ENCODE peak calls at places on chromosome 17, in six cellular contexts. One of them, this sample, is unnamed.

GRCh38 chr17:2718150-2718938 is 6.8 kb upstream of the CLUH start:
- DNase-seq in fibroblast of pulmonary artery: no peak
- DNase-seq in Calu3: no peak
- DNase-seq in lung: no peak
- DNase-seq in BE2C: no peak
- DNase-seq in body of pancreas: no peak
- DNase-seq in this sample: no peak

GRCh38 chr17:62665599-62665998 is 38.1 kb downstream of the MRC2 start:
- DNase-seq in Calu3: no peak
- DNase-seq in body of pancreas: no peak
- DNase-seq in fibroblast of pulmonary artery: no peak
- DNase-seq in lung: no peak
- DNase-seq in BE2C: no peak
- DNase-seq in this sample: no peak

GRCh38 chr17:4007346-4008081 is 43.3 kb upstream of the ATP2A3 start:
- DNase-seq in body of pancreas: no peak
- DNase-seq in BE2C: no peak
- DNase-seq in Calu3: no peak
- DNase-seq in lung: no peak
- DNase-seq in fibroblast of pulmonary artery: no peak
- DNase-seq in this sample: no peak

GRCh38 chr17:73357981-73358380 is 46.2 kb upstream of the CDC42EP4 start:
- DNase-seq in Calu3: no peak
- DNase-seq in fibroblast of pulmonary artery: no peak
- DNase-seq in lung: no peak
- DNase-seq in BE2C: no peak
- DNase-seq in body of pancreas: no peak
- DNase-seq in this sample: no peak

GRCh38 chr17:83062011-83062817 is 17.2 kb upstream of the METRNL start:
- DNase-seq in body of pancreas: no peak
- DNase-seq in Calu3: no peak
- DNase-seq in fibroblast of pulmonary artery: no peak
- DNase-seq in lung: no peak
- DNase-seq in BE2C: peak; percentile 3
- DNase-seq in this sample: no peak

GRCh38 chr17:77332981-77333685 is 192.4 kb downstream of the SEC14L1 start:
- DNase-seq in fibroblast of pulmonary artery: peak; percentile 68
- DNase-seq in BE2C: no peak
- DNase-seq in body of pancreas: no peak
- DNase-seq in Calu3: no peak
- DNase-seq in lung: peak; percentile 25
- DNase-seq in this sample: peak; percentile 9

GRCh38 chr17:48545022-48545376 is at the start of gene HOXB2:
- DNase-seq in body of pancreas: no peak
- DNase-seq in lung: no peak
- DNase-seq in BE2C: no peak
- DNase-seq in Calu3: no peak
- DNase-seq in fibroblast of pulmonary artery: peak; percentile 66
- DNase-seq in this sample: no peak

GRCh38 chr17:17109896-17110295 is 67.6 kb downstream of the MPRIP start:
- DNase-seq in Calu3: peak; percentile 40
- DNase-seq in lung: peak; percentile 75
- DNase-seq in fibroblast of pulmonary artery: no peak
- DNase-seq in BE2C: no peak
- DNase-seq in body of pancreas: no peak
- DNase-seq in this sample: no peak

GRCh38 chr17:79793924-79794304 is 3.0 kb downstream of the CBX8 start:
- DNase-seq in Calu3: no peak
- DNase-seq in lung: no peak
- DNase-seq in BE2C: peak; percentile 71
- DNase-seq in body of pancreas: no peak
- DNase-seq in fibroblast of pulmonary artery: peak; percentile 40
- DNase-seq in this sample: no peak

GRCh38 chr17:2025622-2026309 is 632 bp upstream of the RTN4RL1 start:
- DNase-seq in BE2C: peak; percentile 76
- DNase-seq in lung: peak; percentile 71
- DNase-seq in Calu3: peak; percentile 74
- DNase-seq in fibroblast of pulmonary artery: peak; percentile 70
- DNase-seq in body of pancreas: peak; percentile 85
- DNase-seq in this sample: peak; percentile 70

GRCh38 chr17:32783602-32784001 is 93.3 kb downstream of the MYO1D start:
- DNase-seq in lung: no peak
- DNase-seq in body of pancreas: no peak
- DNase-seq in Calu3: no peak
- DNase-seq in fibroblast of pulmonary artery: peak; percentile 75
- DNase-seq in BE2C: no peak
- DNase-seq in this sample: peak; percentile 63

GRCh38 chr17:17900615-17901520 is 64.1 kb upstream of the SREBF1 start:
- DNase-seq in BE2C: peak; percentile 60
- DNase-seq in body of pancreas: peak; percentile 74
- DNase-seq in Calu3: peak; percentile 38
- DNase-seq in fibroblast of pulmonary artery: peak; percentile 97
- DNase-seq in lung: peak; percentile 89
- DNase-seq in this sample: no peak

GRCh38 chr17:44293509-44294226 is 14.7 kb upstream of the RUNDC3A start:
- DNase-seq in body of pancreas: no peak
- DNase-seq in lung: no peak
- DNase-seq in Calu3: no peak
- DNase-seq in BE2C: no peak
- DNase-seq in fibroblast of pulmonary artery: no peak
- DNase-seq in this sample: peak; percentile 38

GRCh38 chr17:34561328-34561727 is 18.1 kb upstream of the TMEM132E start:
- DNase-seq in fibroblast of pulmonary artery: no peak
- DNase-seq in BE2C: no peak
- DNase-seq in body of pancreas: no peak
- DNase-seq in lung: no peak
- DNase-seq in Calu3: no peak
- DNase-seq in this sample: no peak

GRCh38 chr17:58533616-58534188 is 19.3 kb upstream of the MTMR4 start:
- DNase-seq in fibroblast of pulmonary artery: no peak
- DNase-seq in BE2C: no peak
- DNase-seq in body of pancreas: no peak
- DNase-seq in Calu3: no peak
- DNase-seq in lung: no peak
- DNase-seq in this sample: no peak

GRCh38 chr17:33012522-33013033 is 20.9 kb downstream of the SPACA3 start:
- DNase-seq in fibroblast of pulmonary artery: peak; percentile 87
- DNase-seq in BE2C: no peak
- DNase-seq in lung: no peak
- DNase-seq in body of pancreas: no peak
- DNase-seq in Calu3: peak; percentile 55
- DNase-seq in this sample: no peak

GRCh38 chr17:32549559-32549958 is 62.8 kb downstream of the CDK5R1 start:
- DNase-seq in BE2C: no peak
- DNase-seq in fibroblast of pulmonary artery: no peak
- DNase-seq in body of pancreas: no peak
- DNase-seq in Calu3: no peak
- DNase-seq in lung: no peak
- DNase-seq in this sample: no peak

GRCh38 chr17:65684631-65685030 is 123.2 kb upstream of the AXIN2 start:
- DNase-seq in Calu3: no peak
- DNase-seq in lung: no peak
- DNase-seq in BE2C: no peak
- DNase-seq in body of pancreas: no peak
- DNase-seq in fibroblast of pulmonary artery: peak; percentile 49
- DNase-seq in this sample: no peak

GRCh38 chr17:36034127-36034526 is 16.4 kb upstream of the CCL23 start:
- DNase-seq in body of pancreas: no peak
- DNase-seq in fibroblast of pulmonary artery: no peak
- DNase-seq in BE2C: no peak
- DNase-seq in lung: no peak
- DNase-seq in Calu3: no peak
- DNase-seq in this sample: no peak

GRCh38 chr17:17032131-17032692 is 10.0 kb upstream of the MPRIP start:
- DNase-seq in body of pancreas: peak; percentile 83
- DNase-seq in lung: no peak
- DNase-seq in fibroblast of pulmonary artery: peak; percentile 70
- DNase-seq in Calu3: peak; percentile 73
- DNase-seq in BE2C: peak; percentile 52
- DNase-seq in this sample: no peak

GRCh38 chr17:1241904-1242303 is 28.3 kb upstream of the BHLHA9 start:
- DNase-seq in body of pancreas: peak; percentile 53
- DNase-seq in lung: no peak
- DNase-seq in BE2C: peak; percentile 11
- DNase-seq in Calu3: no peak
- DNase-seq in fibroblast of pulmonary artery: peak; percentile 40
- DNase-seq in this sample: no peak

GRCh38 chr17:35244345-35245195 is 1.7 kb downstream of the SLFN5 start:
- DNase-seq in Calu3: peak; percentile 82
- DNase-seq in BE2C: no peak
- DNase-seq in body of pancreas: peak; percentile 50
- DNase-seq in fibroblast of pulmonary artery: peak; percentile 82
- DNase-seq in lung: peak; percentile 79
- DNase-seq in this sample: peak; percentile 42

GRCh38 chr17:28001149-28001548 is 41.3 kb upstream of the NLK start:
- DNase-seq in BE2C: no peak
- DNase-seq in Calu3: no peak
- DNase-seq in lung: no peak
- DNase-seq in body of pancreas: no peak
- DNase-seq in fibroblast of pulmonary artery: no peak
- DNase-seq in this sample: no peak

GRCh38 chr17:20226814-20227482 is 217.8 kb downstream of the SPECC1 start:
- DNase-seq in lung: peak; percentile 70
- DNase-seq in Calu3: peak; percentile 66
- DNase-seq in BE2C: peak; percentile 56
- DNase-seq in body of pancreas: peak; percentile 86
- DNase-seq in fibroblast of pulmonary artery: peak; percentile 78
- DNase-seq in this sample: peak; percentile 70

GRCh38 chr17:7441202-7441705 is 1.9 kb downstream of the FGF11 start:
- DNase-seq in fibroblast of pulmonary artery: no peak
- DNase-seq in BE2C: no peak
- DNase-seq in lung: no peak
- DNase-seq in body of pancreas: no peak
- DNase-seq in Calu3: no peak
- DNase-seq in this sample: no peak

GRCh38 chr17:68987966-68988365 is 32.8 kb upstream of the ABCA8 start:
- DNase-seq in BE2C: no peak
- DNase-seq in body of pancreas: no peak
- DNase-seq in Calu3: no peak
- DNase-seq in fibroblast of pulmonary artery: no peak
- DNase-seq in lung: no peak
- DNase-seq in this sample: no peak

GRCh38 chr17:42577140-42577531 is 393 bp downstream of the PSMC3IP start:
- DNase-seq in fibroblast of pulmonary artery: no peak
- DNase-seq in body of pancreas: no peak
- DNase-seq in BE2C: no peak
- DNase-seq in Calu3: no peak
- DNase-seq in lung: no peak
- DNase-seq in this sample: no peak

GRCh38 chr17:42579794-42580551 is 2.4 kb upstream of the PSMC3IP start:
- DNase-seq in Calu3: no peak
- DNase-seq in BE2C: no peak
- DNase-seq in body of pancreas: no peak
- DNase-seq in fibroblast of pulmonary artery: no peak
- DNase-seq in lung: no peak
- DNase-seq in this sample: no peak

GRCh38 chr17:42574463-42574862 is 3.1 kb downstream of the PSMC3IP start:
- DNase-seq in fibroblast of pulmonary artery: no peak
- DNase-seq in body of pancreas: no peak
- DNase-seq in BE2C: no peak
- DNase-seq in lung: no peak
- DNase-seq in Calu3: no peak
- DNase-seq in this sample: no peak

GRCh38 chr17:42578282-42578869 is 847 bp upstream of the PSMC3IP start:
- DNase-seq in Calu3: peak; percentile 92
- DNase-seq in lung: peak; percentile 75
- DNase-seq in fibroblast of pulmonary artery: peak; percentile 78
- DNase-seq in body of pancreas: peak; percentile 87
- DNase-seq in BE2C: peak; percentile 88
- DNase-seq in this sample: peak; percentile 89

GRCh38 chr17:42577532-42578281 is at the start of gene PSMC3IP:
- DNase-seq in lung: peak; percentile 97
- DNase-seq in BE2C: peak; percentile 97
- DNase-seq in fibroblast of pulmonary artery: peak; percentile 95
- DNase-seq in body of pancreas: peak; percentile 95
- DNase-seq in Calu3: peak; percentile 98
- DNase-seq in this sample: peak; percentile 98
- TF ChIP-seq CTCF in lung: no peak
- TF ChIP-seq CTCF in BE2C: peak; percentile 45
- TF ChIP-seq CTCF in fibroblast of pulmonary artery: peak; percentile 35
- TF ChIP-seq CTCF in body of pancreas: no peak
- TF ChIP-seq CTCF in Calu3: peak; percentile 54
- TF ChIP-seq CTCF in this sample: peak; percentile 34

GRCh38 chr17:81715872-81716673 is 4.0 kb downstream of the SLC25A10 start:
- DNase-seq in body of pancreas: no peak
- DNase-seq in Calu3: no peak
- DNase-seq in BE2C: no peak
- DNase-seq in lung: no peak
- DNase-seq in fibroblast of pulmonary artery: no peak
- DNase-seq in this sample: no peak
- TF ChIP-seq CTCF in body of pancreas: no peak
- TF ChIP-seq CTCF in Calu3: no peak
- TF ChIP-seq CTCF in BE2C: no peak
- TF ChIP-seq CTCF in lung: no peak
- TF ChIP-seq CTCF in fibroblast of pulmonary artery: no peak
- TF ChIP-seq CTCF in this sample: no peak

DNA sequence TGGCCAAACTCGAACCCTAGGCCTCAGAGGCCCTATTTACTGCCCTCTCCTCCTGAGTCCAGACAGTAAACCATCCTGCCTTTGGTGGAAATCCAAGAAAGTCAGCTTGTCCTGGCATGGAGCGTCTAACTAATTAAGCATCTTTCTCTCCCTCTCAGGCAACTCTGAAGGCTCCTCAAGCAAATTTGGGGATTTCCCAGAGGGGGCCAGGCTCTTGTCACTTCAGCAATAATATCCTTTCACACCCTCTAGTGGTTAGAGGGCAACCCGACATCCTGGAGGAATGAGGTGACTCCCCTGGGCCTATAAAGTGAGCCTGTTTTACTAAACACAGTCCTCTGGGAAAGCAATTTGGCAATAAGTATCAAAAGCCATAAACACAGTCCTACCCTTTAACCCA is 60.4 kb downstream of the NOG start:
- DNase-seq in BE2C: no peak
- DNase-seq in body of pancreas: no peak
- DNase-seq in fibroblast of pulmonary artery: peak; percentile 11
- DNase-seq in lung: peak; percentile 37
- DNase-seq in Calu3: peak; percentile 44
- DNase-seq in this sample: peak; percentile 51
- TF ChIP-seq CTCF in BE2C: peak; percentile 51
- TF ChIP-seq CTCF in body of pancreas: no peak
- TF ChIP-seq CTCF in fibroblast of pulmonary artery: peak; percentile 25
- TF ChIP-seq CTCF in lung: no peak
- TF ChIP-seq CTCF in Calu3: peak; percentile 29
- TF ChIP-seq CTCF in this sample: peak; percentile 40

DNA sequence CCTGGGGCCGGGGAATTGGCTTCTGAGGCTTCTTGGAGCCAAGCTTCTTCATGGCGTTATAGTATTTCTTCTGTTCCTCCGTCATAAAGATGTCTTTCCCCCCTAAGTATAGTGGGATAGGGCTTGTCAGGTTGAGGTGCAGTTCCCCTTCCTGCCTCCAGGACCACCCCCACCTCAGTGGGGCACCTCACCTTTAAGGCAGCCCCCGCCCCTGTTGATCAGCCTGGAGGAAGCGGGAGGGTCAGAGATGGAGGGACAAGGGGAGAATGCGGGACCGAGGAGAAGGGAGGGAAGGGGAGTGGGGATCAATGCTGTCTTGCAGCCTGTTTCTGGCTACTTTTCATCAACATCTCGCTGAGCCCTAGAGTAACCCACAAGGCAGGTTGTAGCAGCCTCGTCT is 11.6 kb upstream of the CD79B start:
- DNase-seq in lung: no peak
- DNase-seq in fibroblast of pulmonary artery: no peak
- DNase-seq in Calu3: no peak
- DNase-seq in BE2C: no peak
- DNase-seq in body of pancreas: no peak
- DNase-seq in this sample: no peak
- TF ChIP-seq CTCF in lung: no peak
- TF ChIP-seq CTCF in fibroblast of pulmonary artery: peak; percentile 2
- TF ChIP-seq CTCF in Calu3: no peak
- TF ChIP-seq CTCF in BE2C: peak; percentile 32
- TF ChIP-seq CTCF in body of pancreas: no peak
- TF ChIP-seq CTCF in this sample: no peak

This sample was measured in GM13976.